ENCODE peak calls at places on chromosome 15, in four cellular contexts. One of them, this sample, is unnamed.

GRCh38 chr15:66630801-66631351 is 65.1 kb upstream of the LCTL start:
- DNase-seq in tibial nerve: no peak
- DNase-seq in kidney glomerular epithelial cell: no peak
- DNase-seq in NCI-H1092 treated with DMSO at 0.1 percent for 48 hours: no peak
- DNase-seq in this sample: no peak

GRCh38 chr15:49675051-49675450 is 54.2 kb downstream of the DTWD1 start:
- DNase-seq in tibial nerve: no peak
- DNase-seq in kidney glomerular epithelial cell: peak
- DNase-seq in NCI-H1092 treated with DMSO at 0.1 percent for 48 hours: no peak
- DNase-seq in this sample: no peak

GRCh38 chr15:50458713-50459112 is 34.5 kb downstream of the USP8 start:
- DNase-seq in tibial nerve: no peak
- DNase-seq in kidney glomerular epithelial cell: no peak
- DNase-seq in NCI-H1092 treated with DMSO at 0.1 percent for 48 hours: no peak
- DNase-seq in this sample: no peak

GRCh38 chr15:92343869-92344643 is 49.6 kb upstream of the ST8SIA2 start:
- DNase-seq in tibial nerve: no peak
- DNase-seq in kidney glomerular epithelial cell: no peak
- DNase-seq in NCI-H1092 treated with DMSO at 0.1 percent for 48 hours: peak
- DNase-seq in this sample: no peak

GRCh38 chr15:53979051-53979788 is 979 bp downstream of the UNC13C start:
- DNase-seq in tibial nerve: no peak
- DNase-seq in kidney glomerular epithelial cell: no peak
- DNase-seq in NCI-H1092 treated with DMSO at 0.1 percent for 48 hours: no peak
- DNase-seq in this sample: no peak

GRCh38 chr15:33013827-33014445 is 180.6 kb downstream of the FMN1 start:
- DNase-seq in tibial nerve: no peak
- DNase-seq in kidney glomerular epithelial cell: peak
- DNase-seq in NCI-H1092 treated with DMSO at 0.1 percent for 48 hours: no peak
- DNase-seq in this sample: no peak

GRCh38 chr15:65303687-65304392 is 637 bp upstream of the RNU5B-1 start:
- DNase-seq in tibial nerve: peak
- DNase-seq in kidney glomerular epithelial cell: peak
- DNase-seq in NCI-H1092 treated with DMSO at 0.1 percent for 48 hours: peak
- DNase-seq in this sample: peak

GRCh38 chr15:31367021-31367729 is 40.5 kb downstream of the KLF13 start:
- DNase-seq in tibial nerve: no peak
- DNase-seq in kidney glomerular epithelial cell: no peak
- DNase-seq in NCI-H1092 treated with DMSO at 0.1 percent for 48 hours: no peak
- DNase-seq in this sample: no peak

GRCh38 chr15:85859671-85860070 is 64.9 kb upstream of the KLHL25 start:
- DNase-seq in tibial nerve: no peak
- DNase-seq in kidney glomerular epithelial cell: no peak
- DNase-seq in NCI-H1092 treated with DMSO at 0.1 percent for 48 hours: no peak
- DNase-seq in this sample: no peak

GRCh38 chr15:63019539-63020109 is 22.9 kb upstream of the TPM1 start:
- DNase-seq in tibial nerve: no peak
- DNase-seq in kidney glomerular epithelial cell: peak
- DNase-seq in NCI-H1092 treated with DMSO at 0.1 percent for 48 hours: no peak
- DNase-seq in this sample: peak

GRCh38 chr15:100973351-100974034 is 54.3 kb downstream of the LRRK1 start:
- DNase-seq in tibial nerve: no peak
- DNase-seq in kidney glomerular epithelial cell: no peak
- DNase-seq in NCI-H1092 treated with DMSO at 0.1 percent for 48 hours: no peak
- DNase-seq in this sample: no peak

GRCh38 chr15:58962662-58963565 is 24.5 kb upstream of the RNF111 start:
- DNase-seq in tibial nerve: no peak
- DNase-seq in kidney glomerular epithelial cell: no peak
- DNase-seq in NCI-H1092 treated with DMSO at 0.1 percent for 48 hours: no peak
- DNase-seq in this sample: no peak

GRCh38 chr15:50883903-50884302 is 24.6 kb upstream of the AP4E1 start:
- DNase-seq in tibial nerve: no peak
- DNase-seq in kidney glomerular epithelial cell: peak
- DNase-seq in NCI-H1092 treated with DMSO at 0.1 percent for 48 hours: no peak
- DNase-seq in this sample: peak

GRCh38 chr15:44087578-44088190 is 107.4 kb downstream of the FRMD5 start:
- DNase-seq in tibial nerve: no peak
- DNase-seq in kidney glomerular epithelial cell: peak
- DNase-seq in NCI-H1092 treated with DMSO at 0.1 percent for 48 hours: no peak
- DNase-seq in this sample: peak

GRCh38 chr15:63059075-63059474 is 16.5 kb downstream of the TPM1 start:
- DNase-seq in tibial nerve: no peak
- DNase-seq in kidney glomerular epithelial cell: no peak
- DNase-seq in NCI-H1092 treated with DMSO at 0.1 percent for 48 hours: no peak
- DNase-seq in this sample: no peak

GRCh38 chr15:63232943-63233342 is 43.5 kb downstream of the RAB8B start:
- DNase-seq in tibial nerve: no peak
- DNase-seq in kidney glomerular epithelial cell: no peak
- DNase-seq in NCI-H1092 treated with DMSO at 0.1 percent for 48 hours: no peak
- DNase-seq in this sample: no peak

GRCh38 chr15:75067123-75067854 is 43.9 kb downstream of the PPCDC start:
- DNase-seq in tibial nerve: no peak
- DNase-seq in kidney glomerular epithelial cell: peak
- DNase-seq in NCI-H1092 treated with DMSO at 0.1 percent for 48 hours: no peak
- DNase-seq in this sample: peak

GRCh38 chr15:25803036-25803435 is 60.1 kb downstream of the ATP10A start:
- DNase-seq in tibial nerve: no peak
- DNase-seq in kidney glomerular epithelial cell: no peak
- DNase-seq in NCI-H1092 treated with DMSO at 0.1 percent for 48 hours: no peak
- DNase-seq in this sample: no peak

GRCh38 chr15:51398676-51399075 is 57.2 kb downstream of the GLDN start:
- DNase-seq in tibial nerve: no peak
- DNase-seq in kidney glomerular epithelial cell: no peak
- DNase-seq in NCI-H1092 treated with DMSO at 0.1 percent for 48 hours: no peak
- DNase-seq in this sample: no peak

This sample was measured in ACHN.